ENCODE peak calls at places on chromosomes 3 and 15, in four cellular contexts. One of them, this sample, is unnamed. For H3K9me1, the result is how much of the 10 kb centered on the place peaks cover.

GRCh38 chr15:58440181-58440910 is 8.6 kb downstream of the LIPC start:
- DNase-seq in IMR-90: peak
- DNase-seq in K562: no peak
- DNase-seq in endothelial cell of umbilical vein: peak
- DNase-seq in this sample: no peak

GRCh38 chr15:90159213-90159612 is 41.9 kb upstream of the SEMA4B start:
- DNase-seq in IMR-90: no peak
- DNase-seq in K562: no peak
- DNase-seq in endothelial cell of umbilical vein: no peak
- DNase-seq in this sample: no peak

GRCh38 chr15:82184355-82184754 is 78.2 kb downstream of the EFL1 start:
- DNase-seq in K562: no peak
- DNase-seq in IMR-90: no peak
- DNase-seq in endothelial cell of umbilical vein: no peak
- DNase-seq in this sample: no peak

GRCh38 chr3:27721717-27722564 is at the start of gene EOMES:
- DNase-seq in endothelial cell of umbilical vein: peak
- DNase-seq in K562: no peak
- DNase-seq in IMR-90: no peak
- DNase-seq in this sample: no peak

GRCh38 chr3:72630614-72631344 is 217.5 kb downstream of the SHQ1 start:
- DNase-seq in IMR-90: no peak
- DNase-seq in endothelial cell of umbilical vein: no peak
- DNase-seq in K562: no peak
- DNase-seq in this sample: no peak

GRCh38 chr15:80512729-80513670 is 108.8 kb downstream of the ARNT2 start:
- DNase-seq in endothelial cell of umbilical vein: no peak
- DNase-seq in IMR-90: no peak
- DNase-seq in K562: no peak
- DNase-seq in this sample: no peak

GRCh38 chr3:9214599-9214998 is 34.8 kb downstream of the SRGAP3 start:
- DNase-seq in IMR-90: peak
- DNase-seq in endothelial cell of umbilical vein: no peak
- DNase-seq in K562: no peak
- DNase-seq in this sample: no peak

GRCh38 chr3:36175113-36175812 is 205.0 kb upstream of the STAC start:
- DNase-seq in endothelial cell of umbilical vein: no peak
- DNase-seq in K562: no peak
- DNase-seq in IMR-90: no peak
- DNase-seq in this sample: no peak

GRCh38 chr3:44568561-44568960 is 13.6 kb downstream of the ZKSCAN7 start:
- DNase-seq in IMR-90: peak
- DNase-seq in endothelial cell of umbilical vein: no peak
- DNase-seq in K562: no peak
- DNase-seq in this sample: no peak

GRCh38 chr3:138355071-138355470 is 6.7 kb downstream of the MRAS start:
- DNase-seq in K562: no peak
- DNase-seq in endothelial cell of umbilical vein: no peak
- DNase-seq in IMR-90: no peak
- DNase-seq in this sample: no peak

GRCh38 chr3:7271631-7272030 is 410.7 kb downstream of the GRM7 start:
- DNase-seq in IMR-90: no peak
- DNase-seq in K562: no peak
- DNase-seq in endothelial cell of umbilical vein: peak
- DNase-seq in this sample: no peak

GRCh38 chr3:121943434-121943833 is 49.2 kb downstream of the SLC15A2 start:
- DNase-seq in IMR-90: no peak
- DNase-seq in K562: no peak
- DNase-seq in endothelial cell of umbilical vein: no peak
- DNase-seq in this sample: no peak

GRCh38 chr3:34268032-34268760 is 469.8 kb downstream of the PDCD6IP start:
- DNase-seq in endothelial cell of umbilical vein: no peak
- DNase-seq in IMR-90: no peak
- DNase-seq in K562: peak
- DNase-seq in this sample: no peak

GRCh38 chr15:34360298-34360697 is 6.7 kb downstream of the LPCAT4 start:
- DNase-seq in IMR-90: no peak
- DNase-seq in endothelial cell of umbilical vein: no peak
- DNase-seq in K562: no peak
- DNase-seq in this sample: no peak

GRCh38 chr15:66880380-66881155 is 178.5 kb downstream of the SMAD6 start:
- DNase-seq in endothelial cell of umbilical vein: no peak
- DNase-seq in K562: no peak
- DNase-seq in IMR-90: no peak
- DNase-seq in this sample: no peak

GRCh38 chr3:8769088-8769822 is at the start of gene OXTR:
- DNase-seq in IMR-90: peak
- DNase-seq in endothelial cell of umbilical vein: peak
- DNase-seq in K562: peak
- DNase-seq in this sample: peak

GRCh38 chr3:59935025-59935424 is 885.2 kb upstream of the CFAP20DC start:
- DNase-seq in K562: no peak
- DNase-seq in endothelial cell of umbilical vein: no peak
- DNase-seq in IMR-90: no peak
- DNase-seq in this sample: no peak

GRCh38 chr3:147544290-147544689 is 135.1 kb downstream of the ZIC1 start:
- DNase-seq in IMR-90: no peak
- DNase-seq in K562: no peak
- DNase-seq in endothelial cell of umbilical vein: no peak
- DNase-seq in this sample: no peak

GRCh38 chr3:36540898-36541518 is 160.7 kb downstream of the STAC start:
- DNase-seq in K562: peak
- DNase-seq in endothelial cell of umbilical vein: no peak
- DNase-seq in IMR-90: peak
- DNase-seq in this sample: no peak

GRCh38 chr3:153319691-153320552 is 157.9 kb downstream of the RAP2B start:
- DNase-seq in IMR-90: no peak
- DNase-seq in endothelial cell of umbilical vein: no peak
- DNase-seq in K562: no peak
- DNase-seq in this sample: no peak

GRCh38 chr3:29525254-29525881 is 244.5 kb downstream of the RBMS3 start:
- DNase-seq in IMR-90: peak
- DNase-seq in K562: no peak
- DNase-seq in endothelial cell of umbilical vein: peak
- DNase-seq in this sample: no peak

GRCh38 chr3:147161833-147162232 is 244.5 kb downstream of the ZIC4 start:
- DNase-seq in K562: no peak
- DNase-seq in endothelial cell of umbilical vein: no peak
- DNase-seq in IMR-90: no peak
- DNase-seq in this sample: no peak

GRCh38 chr15:39934415-39935044 is 615 bp downstream of the EIF2AK4 start:
- DNase-seq in K562: peak
- DNase-seq in IMR-90: no peak
- DNase-seq in endothelial cell of umbilical vein: peak
- DNase-seq in this sample: no peak

GRCh38 chr3:12750223-12750622 is 8.8 kb downstream of the TMEM40 start:
- DNase-seq in K562: peak
- DNase-seq in IMR-90: peak
- DNase-seq in endothelial cell of umbilical vein: peak
- DNase-seq in this sample: no peak

GRCh38 chr3:178845446-178846118 is 226.0 kb downstream of the ZMAT3 start:
- DNase-seq in endothelial cell of umbilical vein: no peak
- DNase-seq in IMR-90: no peak
- DNase-seq in K562: no peak
- DNase-seq in this sample: no peak

GRCh38 chr3:156547637-156548036 is 7.3 kb downstream of the SSR3 start:
- DNase-seq in IMR-90: peak
- DNase-seq in K562: no peak
- DNase-seq in endothelial cell of umbilical vein: peak
- DNase-seq in this sample: no peak

GRCh38 chr3:61526307-61526706 is 35.1 kb upstream of the PTPRG start:
- DNase-seq in K562: no peak
- DNase-seq in endothelial cell of umbilical vein: no peak
- DNase-seq in IMR-90: no peak
- DNase-seq in this sample: no peak

GRCh38 chr15:25690673-25691543 is 172.2 kb downstream of the ATP10A start:
- DNase-seq in IMR-90: peak
- DNase-seq in K562: no peak
- DNase-seq in endothelial cell of umbilical vein: no peak
- DNase-seq in this sample: no peak

GRCh38 chr15:77143191-77143590 is 72.3 kb upstream of the TSPAN3 start:
- DNase-seq in IMR-90: no peak
- DNase-seq in endothelial cell of umbilical vein: no peak
- DNase-seq in K562: no peak
- DNase-seq in this sample: no peak

GRCh38 chr3:128936341-128936740 is 56.9 kb downstream of the ACAD9 start:
- DNase-seq in K562: no peak
- DNase-seq in endothelial cell of umbilical vein: no peak
- DNase-seq in IMR-90: no peak
- DNase-seq in this sample: no peak

GRCh38 chr15:52551762-52552161 is 17.1 kb downstream of the ARPP19 start:
- DNase-seq in IMR-90: no peak
- DNase-seq in K562: no peak
- DNase-seq in endothelial cell of umbilical vein: peak
- DNase-seq in this sample: no peak

GRCh38 chr3:49411550-49411967 is 217 bp downstream of the RHOA start:
- DNase-seq in K562: peak
- DNase-seq in IMR-90: no peak
- DNase-seq in endothelial cell of umbilical vein: no peak
- DNase-seq in this sample: no peak

DNA sequence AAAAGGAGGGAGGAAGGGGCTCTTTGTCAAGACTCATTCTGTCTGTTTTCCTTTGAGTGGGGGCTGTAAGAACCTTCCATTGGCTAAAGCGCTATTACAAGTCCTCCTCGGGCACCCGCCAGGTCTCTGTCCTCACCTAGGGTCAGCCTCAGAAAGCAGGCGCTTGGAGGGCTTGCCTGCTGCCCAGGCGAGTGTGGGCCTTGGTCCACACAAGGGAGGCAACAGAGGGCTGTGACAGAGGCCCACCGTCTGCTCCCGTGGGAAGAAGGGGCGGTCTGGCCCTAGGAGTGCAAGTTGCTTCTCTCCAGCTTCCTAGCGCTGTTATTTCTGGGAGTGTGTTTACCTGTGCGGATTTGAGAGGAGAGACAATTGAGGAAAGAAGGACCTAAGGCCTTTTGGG is 24.0 kb upstream of the EHD4 start:
- DNase-seq in endothelial cell of umbilical vein: no peak
- DNase-seq in K562: no peak
- DNase-seq in IMR-90: no peak
- DNase-seq in this sample: no peak
- H3K9me1 ChIP-seq in endothelial cell of umbilical vein: under half
- H3K9me1 ChIP-seq in K562: under half
- H3K9me1 ChIP-seq in IMR-90: under half
- H3K9me1 ChIP-seq in this sample: under half

GRCh38 chr3:189631409-189631808 is 220 bp downstream of the TP63 start:
- DNase-seq in IMR-90: no peak
- DNase-seq in endothelial cell of umbilical vein: no peak
- DNase-seq in K562: no peak
- DNase-seq in this sample: no peak

GRCh38 chr3:189629803-189630455 is 1.3 kb upstream of the TP63 start:
- DNase-seq in K562: no peak
- DNase-seq in endothelial cell of umbilical vein: no peak
- DNase-seq in IMR-90: no peak
- DNase-seq in this sample: no peak

GRCh38 chr3:189632238-189632637 is 1.0 kb downstream of the TP63 start:
- DNase-seq in endothelial cell of umbilical vein: no peak
- DNase-seq in K562: no peak
- DNase-seq in IMR-90: no peak
- DNase-seq in this sample: no peak

GRCh38 chr3:189630667-189631372 is 369 bp upstream of the TP63 start:
- DNase-seq in IMR-90: no peak
- DNase-seq in K562: no peak
- DNase-seq in endothelial cell of umbilical vein: no peak
- DNase-seq in this sample: no peak

DNA sequence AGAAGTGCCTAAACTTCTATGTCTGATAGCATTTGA is at the start of gene TP63:
- DNase-seq in IMR-90: no peak
- DNase-seq in endothelial cell of umbilical vein: no peak
- DNase-seq in K562: no peak
- DNase-seq in this sample: no peak
- H3K9ac ChIP-seq in IMR-90: no peak
- H3K9ac ChIP-seq in endothelial cell of umbilical vein: no peak
- H3K9ac ChIP-seq in K562: no peak
- H3K9ac ChIP-seq in this sample: no peak

GRCh38 chr3:56839784-56840724 is 38.3 kb upstream of the ARHGEF3 start:
- DNase-seq in endothelial cell of umbilical vein: no peak
- DNase-seq in IMR-90: peak
- DNase-seq in K562: no peak
- DNase-seq in this sample: peak

GRCh38 chr3:56845505-56845904 is 43.8 kb upstream of the ARHGEF3 start:
- DNase-seq in IMR-90: no peak
- DNase-seq in K562: no peak
- DNase-seq in endothelial cell of umbilical vein: no peak
- DNase-seq in this sample: no peak

GRCh38 chr3:56849698-56850097 is 47.9 kb upstream of the ARHGEF3 start:
- DNase-seq in K562: no peak
- DNase-seq in endothelial cell of umbilical vein: no peak
- DNase-seq in IMR-90: no peak
- DNase-seq in this sample: no peak

DNA sequence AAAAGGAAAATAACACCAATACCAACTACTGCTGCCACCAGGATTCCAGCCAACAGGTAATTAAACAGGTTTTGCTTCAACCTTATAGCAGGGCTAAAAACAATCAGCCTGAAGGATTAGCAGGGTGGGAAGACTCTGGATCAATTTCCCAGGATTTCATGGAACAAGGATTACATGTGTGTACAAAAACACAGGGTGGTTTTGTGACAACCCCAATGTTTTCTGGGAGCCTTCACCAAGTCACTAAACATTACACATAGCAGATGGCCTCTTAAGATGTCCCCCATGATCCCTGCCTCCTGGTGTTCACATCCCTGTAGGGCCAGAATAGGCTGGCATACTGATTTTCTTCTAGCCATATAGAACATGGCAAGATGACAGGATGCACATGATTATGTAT is 42.8 kb upstream of the ARHGEF3 start:
- DNase-seq in endothelial cell of umbilical vein: no peak
- DNase-seq in K562: no peak
- DNase-seq in IMR-90: no peak
- DNase-seq in this sample: no peak
- H3K9me1 ChIP-seq in endothelial cell of umbilical vein: under half
- H3K9me1 ChIP-seq in K562: under half
- H3K9me1 ChIP-seq in IMR-90: under half
- H3K9me1 ChIP-seq in this sample: under half

DNA sequence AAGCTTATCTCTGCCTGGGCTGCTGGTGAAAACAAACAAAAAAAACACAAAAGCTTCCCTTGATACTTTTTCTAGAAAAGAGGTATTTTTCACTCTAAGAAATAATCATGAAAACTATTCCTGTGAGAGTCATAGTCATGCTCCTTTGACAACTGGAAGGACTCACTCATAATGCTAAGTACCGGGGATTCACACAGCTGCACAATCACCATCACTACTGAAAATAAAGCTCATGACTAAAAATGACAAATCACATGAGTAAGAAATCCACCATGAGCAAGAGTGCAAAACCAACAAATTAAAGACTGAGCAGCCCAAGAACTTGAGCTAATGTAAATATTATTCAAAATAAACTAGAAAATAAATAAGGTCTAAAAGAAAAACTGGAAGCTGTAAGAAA is 10.6 kb upstream of the POU1F1 start:
- DNase-seq in endothelial cell of umbilical vein: peak
- DNase-seq in K562: no peak
- DNase-seq in IMR-90: peak
- DNase-seq in this sample: no peak
- H3K9ac ChIP-seq in endothelial cell of umbilical vein: no peak
- H3K9ac ChIP-seq in K562: no peak
- H3K9ac ChIP-seq in IMR-90: no peak
- H3K9ac ChIP-seq in this sample: no peak

GRCh38 chr3:187970106-187970505 is 183.9 kb upstream of the LPP start:
- DNase-seq in IMR-90: no peak
- DNase-seq in endothelial cell of umbilical vein: no peak
- DNase-seq in K562: no peak
- DNase-seq in this sample: no peak
- H3K9me1 ChIP-seq in IMR-90: under half
- H3K9me1 ChIP-seq in endothelial cell of umbilical vein: under half
- H3K9me1 ChIP-seq in K562: under half
- H3K9me1 ChIP-seq in this sample: under half

This sample was measured in keratinocyte.